ENCODE peak calls at places on chromosomes 16 and 17, in nine cellular contexts. H, Q, N, I, Z, V, O, S and U are unnamed samples.

GRCh38 chr17:41382396-41382795 is 290 bp upstream of the KRT34 start:
- DNase-seq in N (no peak), S (no peak), H (no peak), Z (no peak), V (no peak), I (no peak), Q (no peak), O (no peak), U (no peak)

GRCh38 chr16:1152123-1152638 is 725 bp upstream of the CACNA1H start:
- DNase-seq in H (no peak), S (peak), N (peak), I (peak), Z (no peak), O (no peak), V (peak), Q (no peak), U (no peak)

GRCh38 chr16:48833461-48833860 is 223.5 kb upstream of the N4BP1 start:
- DNase-seq in Z (no peak), I (no peak), S (no peak), V (no peak), N (no peak), Q (no peak), O (no peak), H (no peak), U (no peak)

GRCh38 chr17:28758411-28759121 is 14.8 kb downstream of the TRAF4 start:
- DNase-seq in O (no peak), N (no peak), I (no peak), Q (no peak), Z (no peak), H (no peak), V (no peak), S (no peak), U (no peak)

GRCh38 chr16:10566613-10567012 is 13.8 kb downstream of the EMP2 start:
- DNase-seq in H (no peak), V (no peak), Z (no peak), S (no peak), N (no peak), O (no peak), I (no peak), Q (no peak), U (no peak)

GRCh38 chr16:81487301-81487720 is 42.7 kb downstream of the CMIP start:
- DNase-seq in S (no peak), V (no peak), H (peak), O (no peak), N (no peak), Q (no peak), Z (no peak), I (no peak), U (no peak)

GRCh38 chr17:32142857-32143524 is 689 bp downstream of the RHOT1 start:
- DNase-seq in V (peak), I (peak), O (peak), H (peak), N (peak), S (peak), Z (peak), Q (no peak), U (no peak)

GRCh38 chr17:50905460-50905803 is 39.3 kb upstream of the TOB1 start:
- DNase-seq in H (no peak), S (no peak), Q (no peak), Z (no peak), I (no peak), V (no peak), O (no peak), N (no peak), U (no peak)

GRCh38 chr17:40901981-40902862 is 17.2 kb upstream of the KRT20 start:
- DNase-seq in I (no peak), V (no peak), Z (no peak), Q (peak), S (no peak), H (no peak), O (peak), N (no peak), U (no peak)

GRCh38 chr16:24253192-24253591 is 2.9 kb upstream of the CACNG3 start:
- DNase-seq in H (no peak), N (peak), S (no peak), Z (peak), Q (no peak), I (peak), O (peak), V (peak), U (no peak)

GRCh38 chr16:85055503-85056210 is 28.1 kb downstream of the KIAA0513 start:
- DNase-seq in V (no peak), Q (no peak), S (peak), Z (peak), N (no peak), H (peak), I (no peak), O (peak), U (peak)

GRCh38 chr17:1104222-1104621 is 75.6 kb downstream of the ABR start:
- DNase-seq in I (peak), N (no peak), Q (no peak), Z (no peak), O (no peak), S (no peak), H (no peak), V (no peak), U (no peak)

GRCh38 chr17:18025596-18026407 is 13.2 kb downstream of the ATPAF2 start:
- DNase-seq in Z (no peak), S (no peak), H (no peak), Q (no peak), I (no peak), V (no peak), N (peak), O (peak), U (no peak)

GRCh38 chr17:78589885-78590284 is 12.7 kb upstream of the DNAH17 start:
- DNase-seq in I (no peak), V (no peak), Z (no peak), O (peak), N (no peak), S (no peak), H (no peak), Q (no peak), U (no peak)

GRCh38 chr16:65377131-65377649 is 255.3 kb upstream of the CDH11 start:
- DNase-seq in N (no peak), V (no peak), S (no peak), Z (no peak), O (peak), I (no peak), H (no peak), Q (no peak), U (no peak)

GRCh38 chr17:49730078-49730786 is 22.5 kb upstream of the SLC35B1 start:
- DNase-seq in N (no peak), S (peak), H (peak), O (no peak), Z (peak), V (no peak), I (peak), Q (peak), U (no peak)

GRCh38 chr17:78131172-78132085 is 858 bp downstream of the TMC8 start:
- DNase-seq in V (no peak), Z (no peak), O (no peak), Q (no peak), H (no peak), S (no peak), N (no peak), I (no peak), U (no peak)

GRCh38 chr16:85652431-85653221 is 36.1 kb downstream of the GINS2 start:
- DNase-seq in H (no peak), Z (peak), Q (no peak), I (peak), N (peak), V (peak), S (peak), O (peak), U (no peak)

GRCh38 chr16:48452991-48453760 is 68.0 kb upstream of the SIAH1 start:
- DNase-seq in I (peak), Q (no peak), O (no peak), S (no peak), V (no peak), Z (no peak), N (no peak), H (no peak), U (no peak)

GRCh38 chr17:40416671-40417070 is 1.0 kb downstream of the TOP2A start:
- DNase-seq in O (no peak), H (no peak), I (no peak), Z (no peak), V (no peak), N (no peak), Q (no peak), S (no peak), U (no peak)

GRCh38 chr17:14205992-14206461 is 30.6 kb downstream of the CDRT15 start:
- DNase-seq in N (no peak), V (no peak), Z (no peak), O (peak), H (no peak), Q (no peak), S (no peak), I (peak), U (peak)

GRCh38 chr16:89138513-89138795 is 33.1 kb upstream of the CDH15 start:
- DNase-seq in Q (no peak), Z (no peak), I (peak), H (no peak), O (no peak), V (no peak), S (no peak), N (no peak), U (no peak)

GRCh38 chr16:89136931-89137330 is 34.6 kb upstream of the CDH15 start:
- DNase-seq in Q (no peak), Z (no peak), S (no peak), I (no peak), H (no peak), N (no peak), O (no peak), V (no peak), U (no peak)

GRCh38 chr16:89139907-89140361 is 31.6 kb upstream of the CDH15 start:
- DNase-seq in O (no peak), H (no peak), S (no peak), I (no peak), Q (no peak), Z (no peak), N (no peak), V (no peak), U (no peak)

GRCh38 chr16:89138843-89139520 is 32.6 kb upstream of the CDH15 start:
- DNase-seq in V (no peak), Q (no peak), I (no peak), O (no peak), N (no peak), H (no peak), S (no peak), Z (no peak), U (no peak)

DNA sequence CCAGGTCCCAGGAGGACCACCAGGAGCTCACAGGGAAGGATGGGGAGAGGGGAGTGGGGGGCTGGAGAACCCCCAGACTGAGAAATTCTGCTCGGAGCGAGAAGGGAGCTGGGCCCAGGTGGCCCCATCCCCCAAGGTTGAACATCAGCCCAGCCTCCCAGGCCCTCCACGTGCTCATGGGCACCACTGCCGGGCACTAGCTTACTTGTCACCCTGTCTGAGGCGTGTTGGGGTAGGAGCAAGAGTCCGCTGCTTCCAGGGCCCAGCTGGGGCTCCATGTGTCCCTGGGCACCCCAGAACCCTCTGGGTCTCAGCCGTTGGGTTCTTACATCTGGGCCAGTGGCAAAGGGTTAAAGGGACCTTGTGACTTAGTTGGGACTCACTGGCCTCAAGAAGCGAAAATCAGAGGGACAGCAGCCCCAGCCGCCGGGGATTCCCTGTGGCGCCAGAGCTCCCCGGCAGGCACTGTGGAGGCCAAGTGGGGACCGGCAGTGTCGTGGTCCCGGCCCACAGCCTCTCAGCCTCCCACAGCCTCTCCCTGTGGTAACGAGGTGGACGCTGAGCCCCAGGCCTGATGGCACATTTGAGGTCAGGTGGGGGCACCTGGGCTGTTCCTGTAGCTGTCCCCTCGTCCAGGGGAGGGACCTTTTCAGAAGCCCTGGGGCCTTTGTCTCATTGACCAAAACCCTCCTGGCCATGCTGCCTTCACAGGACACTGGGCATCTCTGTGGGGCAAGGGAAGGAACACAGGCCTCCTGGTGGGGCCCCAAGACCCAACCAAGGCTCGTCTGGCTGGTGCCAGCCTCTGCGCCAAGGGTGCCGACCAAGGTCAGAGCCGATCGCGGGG is 33.7 kb upstream of the CDH15 start:
- DNase-seq in O (no peak), Z (no peak), S (no peak), H (no peak), V (no peak), Q (no peak), N (no peak), I (peak), U (no peak)
- TF ChIP-seq CTCF in O (no peak), Z (no peak), S (no peak), H (no peak), V (no peak), Q (no peak), N (no peak), I (no peak), U (no peak)

GRCh38 chr17:81276781-81277180 is 18.3 kb downstream of the SLC38A10 start:
- DNase-seq in Q (no peak), H (no peak), O (no peak), N (no peak), Z (no peak), V (no peak), S (no peak), I (peak), U (no peak)
- TF ChIP-seq CTCF in Q (no peak), H (no peak), O (no peak), N (no peak), Z (no peak), V (no peak), S (no peak), I (no peak), U (no peak)

DNA sequence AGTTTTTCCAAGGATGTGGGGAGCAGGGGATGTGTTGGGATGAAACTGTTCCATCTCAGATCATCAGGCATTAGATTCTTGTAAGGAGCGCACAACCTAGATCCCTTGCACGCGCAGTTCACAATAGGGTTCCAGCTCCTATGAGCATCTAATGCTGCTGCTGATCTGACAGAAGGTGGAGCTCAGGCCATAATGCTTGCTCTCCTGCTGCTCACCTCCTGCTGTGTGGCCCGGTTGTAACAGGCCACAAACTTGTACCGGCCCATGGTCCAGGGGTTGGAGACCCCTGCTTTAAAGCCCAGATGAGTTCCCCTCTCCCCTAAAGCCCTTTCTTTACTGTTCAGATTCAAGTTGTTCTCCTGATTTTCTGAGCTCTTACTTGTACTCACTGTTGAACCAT is 44.8 kb downstream of the RNF135 start:
- DNase-seq in H (no peak), Q (no peak), Z (no peak), N (no peak), V (no peak), I (no peak), O (no peak), S (no peak), U (no peak)
- TF ChIP-seq CTCF in H (no peak), Q (no peak), Z (no peak), N (no peak), V (no peak), I (no peak), O (no peak), S (no peak), U (no peak)

DNA sequence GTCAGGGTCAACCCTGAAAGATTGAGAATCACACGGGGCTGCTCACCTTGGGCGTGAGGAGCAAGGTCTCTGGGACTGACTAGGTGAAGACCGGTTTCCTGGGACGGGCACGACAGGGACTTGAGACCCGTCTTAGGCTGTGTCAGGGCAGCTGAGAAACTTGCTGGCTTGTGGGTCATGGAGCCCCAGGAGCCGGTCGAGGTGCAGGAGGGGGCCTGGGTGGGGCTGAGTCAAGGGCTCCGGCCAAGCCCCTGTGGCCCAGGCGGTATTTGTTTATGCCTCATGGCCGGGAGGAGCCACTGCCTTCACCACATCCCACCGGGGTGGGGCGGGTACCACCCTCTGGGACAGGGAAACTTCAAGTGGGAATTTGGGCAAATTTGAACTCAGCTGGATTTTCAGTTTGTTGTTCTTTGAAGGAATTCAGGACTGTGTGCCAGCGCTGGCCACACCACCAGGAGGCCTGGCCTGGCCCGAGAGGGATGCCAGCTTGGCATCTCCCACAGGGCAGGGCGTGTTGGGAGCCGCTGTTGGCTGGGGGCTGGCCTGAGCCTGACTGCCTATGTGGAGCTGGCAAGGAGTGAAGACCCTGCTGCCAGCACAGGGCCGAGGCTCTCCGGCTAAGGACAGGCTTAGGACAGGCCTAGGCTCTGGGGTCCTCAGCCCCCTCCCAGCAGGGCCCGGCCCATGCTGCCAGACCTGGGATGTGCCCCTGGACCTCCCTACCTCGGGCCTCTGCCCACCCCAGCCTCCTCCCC is 116.1 kb downstream of the METRNL start:
- DNase-seq in I (peak), O (no peak), Q (no peak), S (no peak), H (no peak), V (no peak), Z (peak), N (no peak), U (no peak)
- TF ChIP-seq CTCF in I (no peak), O (no peak), Q (peak), S (peak), H (no peak), V (no peak), Z (no peak), N (no peak), U (no peak)

DNA sequence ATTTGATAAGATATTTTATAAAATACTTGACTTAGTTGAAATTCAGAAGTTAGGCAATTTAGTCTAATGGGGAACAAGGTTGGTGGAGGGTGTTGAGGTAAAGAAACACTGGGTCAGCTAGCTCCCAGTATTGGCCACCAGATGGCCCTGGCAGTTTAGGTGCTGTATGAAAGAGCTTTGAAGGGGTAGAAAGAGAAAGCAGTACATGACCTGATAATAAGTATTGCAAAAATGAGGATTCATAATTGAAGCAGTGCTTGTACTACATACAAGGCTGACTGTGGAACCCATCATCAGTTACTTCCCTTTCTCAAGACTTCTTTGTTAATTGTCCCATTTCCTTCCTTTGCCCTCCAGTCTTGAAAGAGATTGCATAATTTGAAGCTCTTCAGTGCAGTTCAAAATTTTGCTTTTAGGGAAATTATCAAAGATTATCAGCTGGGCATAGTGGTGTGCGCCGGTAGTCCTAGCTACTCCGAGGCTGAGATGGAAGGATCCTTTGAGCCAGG is 29.4 kb downstream of the TANC2 start:
- DNase-seq in S (no peak), H (no peak), Z (peak), V (peak), O (peak), N (peak), Q (no peak), I (no peak), U (no peak)
- TF ChIP-seq CTCF in S (no peak), H (peak), Z (peak), V (peak), O (peak), N (peak), Q (peak), I (peak), U (peak)